ENCODE peak calls at places on chromosomes 3 and 15, in seven cellular contexts. M is H1, P is IMR-90, Y is neuronal stem cell, A is H9, B is mesenchymal stem cell, D is trophoblast cell. X is an unnamed sample.
A peak's percentile ranks its signal among the peaks of the same experiment; 100 is the strongest.

GRCh38 chr15:70091649-70092461 is 5.9 kb downstream of the TLE3 start:
- DNase-seq in M (no peak), P (no peak), Y (no peak), A (no peak), B (peak; percentile 65), D (peak; percentile 88), X (peak; percentile 87)

GRCh38 chr3:194333212-194333980 is 17.7 kb downstream of the CPN2 start:
- DNase-seq in M (peak; percentile 50), P (peak; percentile 80), Y (peak; percentile 86), A (peak; percentile 90), B (peak; percentile 85), D (peak; percentile 99), X (peak; percentile 89)

GRCh38 chr3:40877651-40878463 is 321.4 kb upstream of the CTNNB1 start:
- DNase-seq in M (no peak), P (no peak), Y (no peak), A (no peak), B (no peak), D (no peak), X (no peak)

GRCh38 chr15:64678126-64678819 is 97.1 kb downstream of the RBPMS2 start:
- DNase-seq in M (no peak), P (no peak), Y (no peak), A (no peak), B (no peak), D (peak; percentile 28), X (no peak)

GRCh38 chr15:45795487-45796069 is 160.7 kb downstream of the SQOR start:
- DNase-seq in M (peak; percentile 25), P (peak; percentile 24), Y (peak; percentile 70), A (peak; percentile 63), B (peak; percentile 23), D (peak; percentile 23), X (peak; percentile 89)

GRCh38 chr15:67188551-67189218 is 65.8 kb downstream of the AAGAB start:
- DNase-seq in M (no peak), P (peak; percentile 90), Y (no peak), A (no peak), B (no peak), D (no peak), X (no peak)

GRCh38 chr15:89462198-89462912 is 34.0 kb downstream of the RHCG start:
- DNase-seq in M (no peak), P (peak; percentile 23), Y (no peak), A (no peak), B (no peak), D (peak; percentile 16), X (no peak)

GRCh38 chr3:146473726-146474125 is 4.4 kb upstream of the PLSCR2 start:
- DNase-seq in M (no peak), P (no peak), Y (no peak), A (no peak), B (no peak), D (no peak), X (no peak)

GRCh38 chr15:85150130-85150480 is 168.4 kb downstream of the PDE8A start:
- DNase-seq in M (no peak), P (peak; percentile 11), Y (no peak), A (no peak), B (no peak), D (no peak), X (no peak)

DNA sequence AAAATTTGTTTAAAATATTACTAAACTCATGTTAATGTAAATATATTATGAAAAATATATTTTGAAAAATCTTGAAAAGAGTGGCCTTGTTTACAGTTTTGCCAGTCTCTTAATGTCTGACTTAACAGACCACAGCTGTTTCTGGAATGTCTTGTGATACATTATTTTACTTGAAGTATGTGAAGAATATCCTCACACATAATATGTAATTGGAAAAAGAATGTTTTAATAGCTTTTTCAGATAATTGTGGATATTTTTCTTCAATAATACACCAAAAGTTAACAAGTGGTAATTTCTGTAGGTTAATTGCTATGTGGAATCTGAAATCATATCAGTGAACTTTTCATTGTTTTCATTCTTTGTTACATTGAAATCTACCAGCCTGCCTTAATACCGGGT is 101.3 kb downstream of the UBE2E2 start:
- DNase-seq in M (no peak), P (peak; percentile 7), Y (no peak), A (no peak), B (no peak), D (peak; percentile 60), X (no peak)
- H3K4me2 ChIP-seq in M (no peak overlapping the region), P (no peak overlapping the region), Y (no peak overlapping the region), A (no peak overlapping the region), B (no peak overlapping the region), D (no peak overlapping the region), X (no peak overlapping the region)

GRCh38 chr3:107662586-107662985 is 139.8 kb downstream of the BBX start:
- DNase-seq in M (no peak), P (peak; percentile 29), Y (no peak), A (no peak), B (peak; percentile 24), D (peak; percentile 22), X (no peak)

GRCh38 chr3:107663266-107663665 is 140.5 kb downstream of the BBX start:
- DNase-seq in M (no peak), P (no peak), Y (no peak), A (no peak), B (no peak), D (peak; percentile 28), X (no peak)

GRCh38 chr3:107662109-107662477 is 139.3 kb downstream of the BBX start:
- DNase-seq in M (no peak), P (peak; percentile 78), Y (no peak), A (no peak), B (peak; percentile 77), D (no peak), X (no peak)

GRCh38 chr3:107660316-107660976 is 137.7 kb downstream of the BBX start:
- DNase-seq in M (no peak), P (peak; percentile 77), Y (no peak), A (no peak), B (peak; percentile 61), D (peak; percentile 51), X (no peak)

DNA sequence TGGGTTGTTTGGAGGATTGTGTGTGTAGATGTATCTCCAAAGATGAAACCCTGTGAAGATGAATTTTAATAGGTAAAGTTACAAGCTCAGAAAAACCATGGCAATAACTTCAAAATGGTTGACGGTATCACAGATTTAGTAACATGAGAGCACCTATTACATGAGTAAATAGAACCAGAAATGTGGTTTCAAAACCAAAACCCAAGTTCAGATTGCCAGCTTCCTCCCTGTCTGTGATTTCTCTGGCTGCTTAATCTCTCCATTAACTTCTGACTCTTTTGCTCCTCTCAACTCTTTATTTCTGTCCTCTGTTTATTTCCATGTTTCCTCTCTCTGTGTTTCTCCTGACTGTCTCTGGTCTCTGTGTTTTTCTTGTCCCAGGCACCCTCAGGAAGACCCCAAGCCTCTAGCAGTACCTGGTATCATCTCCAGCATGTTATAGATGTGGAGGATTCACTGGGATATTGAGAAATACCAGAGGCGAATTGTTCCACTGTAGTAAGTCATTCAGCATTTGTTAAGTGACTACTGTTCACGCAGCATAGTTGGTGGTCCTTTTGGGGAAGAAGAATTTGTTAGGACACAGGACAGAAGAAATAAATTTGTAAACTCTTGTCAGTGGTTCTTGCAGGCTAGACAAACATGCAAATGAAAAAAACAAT is 138.8 kb downstream of the BBX start:
- DNase-seq in M (no peak), P (no peak), Y (no peak), A (no peak), B (peak; percentile 65), D (no peak), X (no peak)
- H3K23ac ChIP-seq in M (no peak overlapping the region), P (peak overlapping the region; percentile 19), Y (no peak overlapping the region), A (no peak overlapping the region), B (no peak overlapping the region), D (no peak overlapping the region), X (no peak overlapping the region)

GRCh38 chr3:52056521-52056967 is at the start of gene DUSP7:
- DNase-seq in M (no peak), P (peak; percentile 46), Y (peak; percentile 81), A (peak; percentile 58), B (peak; percentile 72), D (peak; percentile 62), X (peak; percentile 63)

GRCh38 chr3:52055537-52056351 is 627 bp downstream of the DUSP7 start:
- DNase-seq in M (no peak), P (peak; percentile 57), Y (no peak), A (peak; percentile 71), B (peak; percentile 71), D (peak; percentile 59), X (peak; percentile 87)

GRCh38 chr3:52058111-52058510 is 1.7 kb upstream of the DUSP7 start:
- DNase-seq in M (no peak), P (no peak), Y (no peak), A (no peak), B (no peak), D (no peak), X (no peak)

GRCh38 chr3:52056968-52057805 is 816 bp upstream of the DUSP7 start:
- DNase-seq in M (peak; percentile 97), P (peak; percentile 97), Y (peak; percentile 98), A (peak; percentile 99), B (peak; percentile 99), D (peak; percentile 100), X (peak; percentile 99)

GRCh38 chr3:52057806-52058099 is 1.4 kb upstream of the DUSP7 start:
- DNase-seq in M (no peak), P (no peak), Y (no peak), A (no peak), B (no peak), D (no peak), X (no peak)
- H3K4ac ChIP-seq in M (peak overlapping the region; percentile 19), P (peak overlapping the region; percentile 67), Y (peak overlapping the region; percentile 8), A (no peak overlapping the region), B (peak overlapping the region; percentile 81), D (no peak overlapping the region), X (peak overlapping the region; percentile 57)

GRCh38 chr15:40460404-40460803 is 10.4 kb upstream of the CHST14 start:
- DNase-seq in M (no peak), P (no peak), Y (no peak), A (no peak), B (no peak), D (no peak), X (no peak)

GRCh38 chr15:40458495-40459371 is 12.1 kb upstream of the CHST14 start:
- DNase-seq in M (no peak), P (no peak), Y (no peak), A (no peak), B (no peak), D (no peak), X (no peak)

GRCh38 chr15:40456738-40457137 is 14.0 kb upstream of the CHST14 start:
- DNase-seq in M (no peak), P (no peak), Y (no peak), A (no peak), B (no peak), D (no peak), X (no peak)

GRCh38 chr15:40461958-40462357 is 8.8 kb upstream of the CHST14 start:
- DNase-seq in M (no peak), P (no peak), Y (no peak), A (no peak), B (no peak), D (no peak), X (no peak)

DNA sequence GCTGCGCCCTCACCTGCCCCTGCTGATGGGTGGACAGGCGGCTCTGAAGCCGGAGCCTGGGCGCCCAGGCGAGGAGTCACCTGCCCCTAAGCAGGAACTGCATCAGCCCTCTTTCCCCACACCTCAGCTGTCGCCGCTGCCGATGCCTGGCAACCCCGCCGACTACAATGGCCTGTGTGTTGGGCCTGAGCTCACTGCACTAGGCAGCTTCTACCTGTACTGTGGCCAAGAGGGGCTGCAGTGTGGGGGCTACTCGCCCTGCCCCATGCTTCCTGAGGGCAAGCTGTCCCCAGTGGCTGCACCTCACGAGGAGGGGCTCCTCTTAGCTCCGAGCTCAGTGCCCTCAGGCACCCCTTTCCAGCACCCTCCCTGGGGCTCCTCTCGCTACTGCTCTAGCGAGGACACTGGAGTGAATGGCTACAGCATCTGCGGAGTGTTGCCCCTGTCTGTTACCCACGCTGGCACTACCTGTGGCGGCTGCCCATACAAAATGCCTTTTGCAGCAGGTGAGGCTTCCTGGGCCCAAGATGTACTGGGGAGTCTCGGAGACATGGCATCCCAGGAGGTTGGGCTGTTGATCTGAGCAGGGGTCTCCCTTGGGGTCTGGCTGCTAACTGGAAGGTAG is 11.3 kb upstream of the CHST14 start:
- DNase-seq in M (no peak), P (no peak), Y (no peak), A (no peak), B (no peak), D (no peak), X (no peak)
- H3K4me2 ChIP-seq in M (no peak overlapping the region), P (no peak overlapping the region), Y (no peak overlapping the region), A (no peak overlapping the region), B (no peak overlapping the region), D (no peak overlapping the region), X (no peak overlapping the region)

GRCh38 chr3:129567176-129567705 is 24.3 kb downstream of the H1-8 start:
- DNase-seq in M (no peak), P (no peak), Y (no peak), A (no peak), B (no peak), D (no peak), X (no peak)
- H3K23ac ChIP-seq in M (no peak overlapping the region), P (no peak overlapping the region), Y (no peak overlapping the region), A (no peak overlapping the region), B (no peak overlapping the region), D (no peak overlapping the region), X (no peak overlapping the region)

X was measured in mesendoderm.